ENCODE peak calls at places on chromosomes 12 and 14, in nine cellular contexts. N, C, Z, B, E, K, V, M and D are unnamed samples. For H3K4me1 and H3K9me3, the result is how much of the 10 kb centered on the place peaks cover.

GRCh38 chr14:72904840-72905561 is 11.1 kb upstream of the DPF3 start:
- DNase-seq in N (peak), C (peak), Z (peak), B (peak), E (no peak), K (peak), V (peak), M (peak), D (peak)

GRCh38 chr14:28412076-28412475 is 354.5 kb upstream of the FOXG1 start:
- DNase-seq in N (no peak), C (no peak), Z (no peak), B (no peak), E (no peak), K (peak), V (no peak), M (no peak), D (no peak)

GRCh38 chr12:63915105-63915830 is 70.8 kb downstream of the SRGAP1 start:
- DNase-seq in N (no peak), C (no peak), Z (no peak), B (no peak), E (no peak), K (peak), V (no peak), M (no peak), D (no peak)

GRCh38 chr12:67193705-67194104 is 75.5 kb upstream of the CAND1 start:
- DNase-seq in N (peak), C (peak), Z (peak), B (peak), E (no peak), K (peak), V (no peak), M (no peak), D (no peak)

GRCh38 chr12:32039341-32039740 is 67.3 kb upstream of the BICD1 start:
- DNase-seq in N (no peak), C (no peak), Z (no peak), B (no peak), E (peak), K (no peak), V (peak), M (no peak), D (no peak)

GRCh38 chr14:21090194-21090939 is 8.1 kb downstream of the ZNF219 start:
- DNase-seq in N (peak), C (no peak), Z (peak), B (no peak), E (peak), K (no peak), V (no peak), M (no peak), D (no peak)

GRCh38 chr12:70828391-70828790 is 92.1 kb downstream of the PTPRR start:
- DNase-seq in N (no peak), C (no peak), Z (no peak), B (no peak), E (no peak), K (peak), V (no peak), M (no peak), D (no peak)

GRCh38 chr14:71729581-71729980 is 202.6 kb upstream of the RGS6 start:
- DNase-seq in N (no peak), C (no peak), Z (no peak), B (no peak), E (no peak), K (no peak), V (no peak), M (no peak), D (no peak)

GRCh38 chr12:25518512-25518911 is 34.6 kb downstream of the LMNTD1 start:
- DNase-seq in N (no peak), C (no peak), Z (no peak), B (no peak), E (no peak), K (peak), V (no peak), M (no peak), D (no peak)

GRCh38 chr12:105485321-105485910 is 154.9 kb downstream of the C12orf75 start:
- DNase-seq in N (no peak), C (no peak), Z (no peak), B (no peak), E (peak), K (no peak), V (peak), M (no peak), D (no peak)

GRCh38 chr14:49692895-49693737 is at the start of gene KLHDC1:
- DNase-seq in N (peak), C (peak), Z (peak), B (peak), E (peak), K (peak), V (peak), M (peak), D (peak)

GRCh38 chr14:49654511-49654910 is 19.5 kb upstream of the DNAAF2 start:
- DNase-seq in N (no peak), C (no peak), Z (no peak), B (no peak), E (no peak), K (no peak), V (no peak), M (no peak), D (no peak)

GRCh38 chr12:124497658-124498057 is 69.8 kb downstream of the NCOR2 start:
- DNase-seq in N (no peak), C (no peak), Z (no peak), B (no peak), E (peak), K (peak), V (no peak), M (no peak), D (no peak)

GRCh38 chr14:89701079-89702043 is 253.2 kb downstream of the EFCAB11 start:
- DNase-seq in N (peak), C (peak), Z (peak), B (peak), E (peak), K (peak), V (peak), M (peak), D (peak)

GRCh38 chr12:130832561-130833209 is 6.4 kb downstream of the STX2 start:
- DNase-seq in N (peak), C (no peak), Z (no peak), B (no peak), E (no peak), K (peak), V (peak), M (no peak), D (no peak)

GRCh38 chr14:50222061-50222613 is 9.2 kb downstream of the SOS2 start:
- DNase-seq in N (no peak), C (no peak), Z (no peak), B (no peak), E (no peak), K (no peak), V (no peak), M (no peak), D (no peak)

GRCh38 chr14:59190372-59190771 is 1.9 kb downstream of the DAAM1 start:
- DNase-seq in N (peak), C (peak), Z (no peak), B (no peak), E (no peak), K (no peak), V (no peak), M (no peak), D (no peak)

GRCh38 chr12:80041691-80042090 is 57.6 kb upstream of the OTOGL start:
- DNase-seq in N (no peak), C (no peak), Z (no peak), B (no peak), E (no peak), K (peak), V (no peak), M (no peak), D (no peak)

GRCh38 chr12:93108958-93109357 is 179.9 kb upstream of the EEA1 start:
- DNase-seq in N (no peak), C (no peak), Z (no peak), B (no peak), E (no peak), K (no peak), V (no peak), M (no peak), D (no peak)

DNA sequence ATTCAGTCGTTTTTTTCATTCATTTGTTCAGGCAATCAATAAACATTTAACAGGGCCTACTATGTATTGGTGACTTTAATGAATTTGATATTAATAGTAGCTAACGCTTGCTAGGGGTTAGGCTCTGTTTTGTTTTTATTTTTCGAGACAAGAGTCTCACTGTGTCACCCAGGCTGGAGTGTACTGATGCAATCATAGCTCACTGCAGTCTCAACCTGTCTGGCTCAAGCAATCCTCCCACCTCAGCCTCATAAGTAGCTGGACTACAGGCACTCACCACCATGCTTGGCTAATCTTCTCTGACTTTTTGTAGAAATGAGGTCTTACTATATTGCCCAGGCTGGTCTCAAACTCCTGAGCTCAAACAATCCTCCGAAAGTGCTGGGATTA is 25.6 kb upstream of the MED13L start:
- DNase-seq in N (no peak), C (no peak), Z (no peak), B (no peak), E (no peak), K (no peak), V (no peak), M (no peak), D (no peak)
- H3K27ac ChIP-seq in N (no peak), C (no peak), Z (no peak), B (no peak), E (no peak), K (no peak), V (no peak), M (no peak), D (no peak)

GRCh38 chr12:9706081-9706685 is 26.7 kb downstream of the CLECL1 start:
- DNase-seq in N (no peak), C (no peak), Z (no peak), B (peak), E (no peak), K (no peak), V (no peak), M (no peak), D (no peak)
- H3K4me1 ChIP-seq in N (under half), C (under half), Z (under half), B (under half), E (under half), K (under half), V (under half), M (half or more), D (under half)

GRCh38 chr14:105971593-105972500 is 445.5 kb downstream of the TMEM121 start:
- DNase-seq in N (no peak), C (no peak), Z (no peak), B (no peak), E (no peak), K (no peak), V (no peak), M (no peak), D (no peak)

GRCh38 chr14:105962532-105962931 is 436.1 kb downstream of the TMEM121 start:
- DNase-seq in N (no peak), C (no peak), Z (no peak), B (no peak), E (no peak), K (no peak), V (no peak), M (no peak), D (no peak)

GRCh38 chr14:105968291-105968690 is 441.9 kb downstream of the TMEM121 start:
- DNase-seq in N (no peak), C (no peak), Z (no peak), B (no peak), E (no peak), K (no peak), V (no peak), M (no peak), D (no peak)
- H3K9me3 ChIP-seq in N (half or more), C (under half), Z (half or more), B (under half), E (under half), K (under half), V (under half), M (under half), D (under half)

DNA sequence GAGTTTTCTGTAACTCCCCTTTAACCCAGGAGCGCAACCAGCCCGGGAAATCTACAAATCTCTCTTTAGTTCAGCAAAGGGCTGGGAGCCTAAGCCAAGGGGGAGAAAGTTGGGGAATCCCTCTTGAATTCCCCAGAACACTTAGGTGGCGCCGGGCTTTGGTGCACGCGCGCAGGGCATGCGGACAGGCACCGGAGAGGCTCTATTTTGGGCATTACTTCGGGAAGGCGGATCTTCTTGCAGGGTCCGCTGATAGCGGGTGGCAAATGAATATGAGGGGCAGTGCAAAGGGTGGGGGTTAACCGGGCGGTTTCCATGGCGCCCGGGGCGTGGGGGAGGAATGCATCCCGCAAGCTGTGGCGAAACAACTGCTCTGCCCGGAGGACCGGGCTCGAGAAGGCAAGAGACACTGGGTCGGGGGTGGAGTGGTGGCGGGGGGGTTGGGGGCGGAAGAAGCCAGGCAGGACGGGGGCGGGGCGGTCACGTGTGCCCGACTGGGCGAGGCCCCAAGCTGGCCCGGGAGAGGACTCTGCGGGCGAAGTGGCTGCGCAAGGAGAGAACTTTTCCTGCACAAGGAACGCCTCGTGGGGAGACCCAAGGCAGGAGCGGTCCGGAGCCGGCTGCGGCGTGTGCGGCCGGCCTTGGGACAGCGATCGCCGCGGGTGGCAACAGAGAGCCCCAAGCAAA is at the start of gene FLVCR2:
- DNase-seq in N (peak), C (peak), Z (peak), B (peak), E (peak), K (peak), V (peak), M (peak), D (peak)
- H3K27ac ChIP-seq in N (no peak), C (peak), Z (no peak), B (no peak), E (peak), K (peak), V (no peak), M (no peak), D (peak)

GRCh38 chr12:121811434-121812319 is 7.9 kb downstream of the SETD1B start:
- DNase-seq in N (peak), C (peak), Z (peak), B (peak), E (peak), K (peak), V (peak), M (peak), D (peak)
- H3K4me1 ChIP-seq in N (under half), C (under half), Z (under half), B (under half), E (under half), K (under half), V (under half), M (under half), D (under half)

GRCh38 chr12:54523637-54524036 is 25.8 kb upstream of the PDE1B start:
- DNase-seq in N (no peak), C (no peak), Z (no peak), B (no peak), E (no peak), K (peak), V (no peak), M (no peak), D (no peak)

GRCh38 chr12:54522213-54522612 is 24.7 kb downstream of the NCKAP1L start:
- DNase-seq in N (no peak), C (no peak), Z (no peak), B (no peak), E (no peak), K (peak), V (no peak), M (no peak), D (no peak)

GRCh38 chr12:54525383-54525782 is 24.0 kb upstream of the PDE1B start:
- DNase-seq in N (no peak), C (no peak), Z (no peak), B (no peak), E (no peak), K (no peak), V (no peak), M (no peak), D (no peak)

GRCh38 chr12:54526800-54527630 is 22.4 kb upstream of the PDE1B start:
- DNase-seq in N (peak), C (peak), Z (peak), B (peak), E (peak), K (peak), V (peak), M (peak), D (no peak)

GRCh38 chr12:54521291-54522062 is 23.9 kb downstream of the NCKAP1L start:
- DNase-seq in N (no peak), C (no peak), Z (no peak), B (no peak), E (no peak), K (no peak), V (no peak), M (no peak), D (no peak)
- H3K9me3 ChIP-seq in N (under half), C (under half), Z (under half), B (under half), E (under half), K (under half), V (under half), M (under half), D (under half)

GRCh38 chr12:82475211-82475610 is 116.9 kb downstream of the METTL25 start:
- DNase-seq in N (no peak), C (no peak), Z (no peak), B (no peak), E (no peak), K (no peak), V (no peak), M (no peak), D (no peak)
- H3K27ac ChIP-seq in N (no peak), C (no peak), Z (no peak), B (no peak), E (no peak), K (no peak), V (no peak), M (no peak), D (no peak)